ENCODE peak calls at places on chromosome 14, in seven cellular contexts. I is activated gamma-delta T cell treated with Interleukin-2 at 50 U/mL for 16 hours; H is tibial nerve; K is LoVo; P is ascending aorta; G is SK-N-SH; Q is stimulated activated CD8-positive, alpha-beta memory T cell treated with anti-CD3 and anti-CD28 coated beads, Interleukin-15, amount 100 ng/mL, for 48 hours. S is an unnamed sample.

GRCh38 chr14:50397461-50398196 is 948 bp upstream of the CDKL1 start:
- DNase-seq in H (peak; percentile 13), K (no peak), G (peak; percentile 41), Q (no peak), I (no peak), P (no peak), S (no peak)

GRCh38 chr14:43207189-43207588 is 1299.9 kb downstream of the FSCB start:
- DNase-seq in G (no peak), Q (no peak), K (no peak), H (no peak), P (no peak), I (no peak), S (no peak)

GRCh38 chr14:50631408-50631821 is 36.7 kb downstream of the SAV1 start:
- DNase-seq in H (no peak), K (no peak), I (no peak), P (no peak), Q (no peak), G (no peak), S (peak; percentile 45)

GRCh38 chr14:24692382-24693352 is 58.7 kb upstream of the GZMB start:
- DNase-seq in Q (peak; percentile 64), P (no peak), H (no peak), I (peak; percentile 52), K (no peak), G (no peak), S (no peak)

GRCh38 chr14:51848120-51848519 is 12.3 kb upstream of the GNG2 start:
- DNase-seq in I (no peak), K (no peak), G (no peak), Q (no peak), H (no peak), P (no peak), S (no peak)

GRCh38 chr14:57199911-57200310 is 68.8 kb downstream of the EXOC5 start:
- DNase-seq in P (no peak), I (no peak), Q (no peak), G (no peak), K (no peak), H (no peak), S (peak; percentile 32)

GRCh38 chr14:28767851-28768548 is 1.4 kb downstream of the FOXG1 start:
- DNase-seq in K (no peak), I (no peak), Q (no peak), H (no peak), G (no peak), P (no peak), S (peak; percentile 82)

GRCh38 chr14:101563352-101563653 is 2.0 kb downstream of the DIO3 start:
- DNase-seq in G (no peak), H (no peak), P (no peak), Q (no peak), I (no peak), K (no peak), S (no peak)

GRCh38 chr14:87847216-87847615 is 145.8 kb downstream of the GALC start:
- DNase-seq in P (no peak), I (no peak), G (no peak), H (no peak), Q (no peak), K (no peak), S (no peak)

GRCh38 chr14:104388011-104388521 is 191.5 kb upstream of the C14orf180 start:
- DNase-seq in H (no peak), G (no peak), P (no peak), K (no peak), I (no peak), Q (no peak), S (no peak)

GRCh38 chr14:90109858-90110257 is 48.1 kb downstream of the KCNK13 start:
- DNase-seq in H (no peak), I (no peak), P (no peak), Q (no peak), K (no peak), G (peak; percentile 42), S (peak; percentile 12)

S was measured in astrocyte of the hippocampus.